ENCODE peak calls at places on chromosome 16, in six cellular contexts. L is epithelial cell of esophagus, C is tibial artery, W is testis, Z is psoas muscle, K is AG09309. S is an unnamed sample.

GRCh38 chr16:65229191-65229662 is 107.4 kb upstream of the CDH11 start:
- DNase-seq in K (peak), Z (no peak), L (peak), C (no peak), W (no peak), S (no peak)

GRCh38 chr16:75250809-75251279 is 580 bp downstream of the BCAR1 start:
- DNase-seq in C (no peak), Z (peak), W (no peak), K (no peak), L (peak), S (no peak)

GRCh38 chr16:11229906-11230305 is 26.1 kb downstream of the SOCS1 start:
- DNase-seq in Z (no peak), L (no peak), C (no peak), K (no peak), W (no peak), S (no peak)

GRCh38 chr16:73053379-73054130 is 5.6 kb upstream of the ZFHX3 start:
- DNase-seq in Z (no peak), L (peak), C (no peak), K (no peak), W (no peak), S (no peak)

GRCh38 chr16:72241930-72242329 is 70.0 kb upstream of the PMFBP1 start:
- DNase-seq in L (peak), K (no peak), Z (no peak), W (peak), C (no peak), S (peak)

GRCh38 chr16:56634715-56635440 is 2.4 kb downstream of the MT1M start:
- DNase-seq in K (no peak), L (no peak), W (no peak), Z (no peak), C (no peak), S (no peak)

GRCh38 chr16:54507091-54507490 is 220.5 kb upstream of the IRX3 start:
- DNase-seq in C (no peak), Z (no peak), W (peak), K (no peak), L (no peak), S (no peak)

GRCh38 chr16:10180771-10181163 is 1.5 kb downstream of the GRIN2A start:
- DNase-seq in Z (peak), W (peak), L (no peak), C (no peak), K (no peak), S (no peak)

GRCh38 chr16:19400709-19401108 is 17.0 kb upstream of the TMC5 start:
- DNase-seq in L (no peak), K (no peak), Z (no peak), W (no peak), C (no peak), S (no peak)

GRCh38 chr16:57262841-57263584 is 18.0 kb downstream of the ARL2BP start:
- DNase-seq in K (no peak), Z (no peak), L (peak), C (no peak), W (peak), S (no peak)

GRCh38 chr16:30875881-30876791 is 17.7 kb downstream of the BCL7C start:
- DNase-seq in C (no peak), Z (no peak), L (peak), K (no peak), W (no peak), S (no peak)

GRCh38 chr16:2924901-2925820 is 13.4 kb downstream of the FLYWCH1 start:
- DNase-seq in Z (no peak), K (no peak), L (peak), C (no peak), W (no peak), S (no peak)

GRCh38 chr16:65125322-65125721 is 3.5 kb upstream of the CDH11 start:
- DNase-seq in K (no peak), L (no peak), W (no peak), C (no peak), Z (no peak), S (no peak)

GRCh38 chr16:80583466-80583865 is 42.7 kb downstream of the DYNLRB2 start:
- DNase-seq in W (no peak), L (peak), K (peak), Z (no peak), C (peak), S (no peak)

GRCh38 chr16:51337662-51338061 is 186.6 kb upstream of the SALL1 start:
- DNase-seq in W (no peak), L (no peak), K (no peak), C (no peak), Z (no peak), S (no peak)

GRCh38 chr16:28587386-28587785 is 9.5 kb downstream of the SULT1A2 start:
- DNase-seq in W (no peak), Z (no peak), K (no peak), C (no peak), L (peak), S (no peak)

GRCh38 chr16:49890876-49891275 is 35.0 kb upstream of the ZNF423 start:
- DNase-seq in W (peak), K (no peak), C (no peak), Z (no peak), L (no peak), S (no peak)

GRCh38 chr16:72872966-72873365 is 175.0 kb downstream of the ZFHX3 start:
- DNase-seq in Z (no peak), K (no peak), W (no peak), L (no peak), C (no peak), S (no peak)

GRCh38 chr16:67196881-67197280 is 2.0 kb upstream of the ELMO3 start:
- DNase-seq in L (no peak), C (no peak), K (no peak), W (no peak), Z (no peak), S (no peak)

GRCh38 chr16:84618428-84619102 is 687 bp upstream of the COTL1 start:
- DNase-seq in L (peak), K (peak), Z (peak), W (no peak), C (no peak), S (no peak)
- H3K4me3 ChIP-seq in L (peak), K (peak), Z (peak), W (no peak), C (peak), S (no peak)

DNA sequence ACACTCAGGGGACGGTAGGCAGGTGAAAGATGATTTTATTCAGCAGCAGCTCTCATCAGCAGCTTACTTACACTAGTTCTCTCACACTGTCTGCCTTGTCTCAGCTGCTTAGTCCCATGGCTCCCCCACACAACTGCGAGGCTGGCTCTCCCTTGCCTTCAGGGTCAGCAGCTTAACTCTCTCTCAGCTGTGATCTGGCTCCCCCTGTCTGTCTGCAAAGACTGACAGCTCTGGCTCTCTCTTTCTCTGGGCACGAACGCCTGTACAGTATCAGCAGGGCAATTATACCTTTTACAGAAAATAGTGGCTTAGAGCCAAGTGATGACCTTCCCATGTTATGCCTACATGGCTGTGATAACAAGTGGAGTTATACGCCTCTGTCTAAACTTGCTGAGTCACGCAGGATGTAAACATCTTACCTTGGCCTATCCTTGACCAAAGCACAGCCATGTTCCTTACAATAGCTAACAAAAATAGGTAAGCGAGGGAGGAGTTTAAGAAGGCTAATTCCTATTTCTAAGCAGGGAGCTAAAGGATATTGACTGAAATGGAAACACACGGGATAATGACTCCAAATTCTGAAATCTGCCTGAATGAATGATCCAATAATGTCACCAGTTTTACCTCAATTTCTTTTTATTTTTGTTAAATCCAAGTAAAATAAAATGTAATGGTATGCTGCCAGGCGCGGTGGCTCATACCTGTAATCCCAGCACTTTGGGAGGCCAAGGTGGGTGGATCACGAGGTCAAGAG is 1.1 kb upstream of the NDUFAB1 start:
- DNase-seq in W (peak), C (no peak), L (peak), Z (peak), K (no peak), S (no peak)
- TF ChIP-seq CTCF in W (peak), C (no peak), L (no peak), Z (peak), K (no peak), S (no peak)

DNA sequence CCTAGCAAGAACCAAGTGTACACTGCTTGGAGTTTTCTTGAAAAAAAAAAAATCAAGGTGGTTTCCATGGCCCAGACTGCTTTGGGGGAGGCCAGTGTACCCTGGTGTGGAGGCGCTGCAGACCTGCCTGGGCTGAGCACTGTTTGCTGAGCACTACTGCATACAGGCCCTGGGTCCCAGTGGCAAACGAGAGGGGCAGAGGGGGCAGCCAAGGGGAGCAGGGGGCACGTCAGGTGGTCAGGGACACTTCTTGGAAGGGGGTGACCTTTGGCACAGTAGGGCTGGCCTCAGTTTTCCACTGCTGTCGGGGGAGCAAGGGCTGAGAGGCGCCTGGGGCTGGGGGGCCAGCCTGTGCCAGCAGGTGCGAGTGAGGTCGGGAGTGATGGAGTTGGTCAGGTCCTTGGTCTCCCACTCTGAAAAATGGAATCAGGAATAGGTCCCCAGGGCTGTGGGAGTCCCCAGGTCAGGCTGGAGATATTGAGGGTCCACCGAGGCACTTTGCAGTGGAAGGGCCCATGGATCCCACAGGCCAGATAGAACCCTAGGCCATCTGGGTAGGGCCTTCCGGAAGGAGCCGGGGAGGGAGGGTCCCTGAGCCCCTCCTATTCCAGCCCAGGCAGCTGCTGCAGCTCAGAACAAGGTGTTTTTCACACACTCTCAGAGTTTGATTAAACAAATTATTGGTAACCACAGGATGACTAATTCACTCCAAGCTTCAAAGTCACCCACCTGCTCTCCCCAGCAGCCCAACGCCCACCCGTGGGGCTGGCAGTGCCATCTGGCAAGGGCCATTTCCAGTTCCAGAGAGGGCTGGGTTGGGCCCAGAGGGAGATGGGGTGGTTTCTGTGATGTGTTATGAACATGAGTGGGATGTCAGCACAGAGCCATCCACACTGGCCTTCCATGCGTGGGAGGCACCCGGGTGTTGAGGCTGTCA is 3.5 kb downstream of the ZFPM1 start:
- DNase-seq in Z (no peak), C (no peak), W (no peak), L (no peak), K (no peak), S (no peak)
- H3K4me3 ChIP-seq in Z (peak), C (no peak), W (no peak), L (peak), K (peak), S (peak)

GRCh38 chr16:84735846-84736586 is 36.2 kb downstream of the USP10 start:
- DNase-seq in K (no peak), L (no peak), W (peak), Z (no peak), C (no peak), S (no peak)
- TF ChIP-seq CTCF in K (no peak), L (no peak), W (no peak), Z (no peak), C (no peak), S (no peak)